ENCODE peak calls at places on chromosomes 5 and 9, in nine cellular contexts. E is GDM1; U is iPS-NIHi11; Q is kidney glomerular epithelial cell; N is activated gamma-delta T cell treated with Interleukin-2 at 50 U/mL for 16 hours; Y is stimulated activated CD8-positive, alpha-beta memory T cell treated with anti-CD3 and anti-CD28 coated beads, Interleukin-7, amount 100 ng/mL, for 4 hours; X is NCI-H460; V is naive thymus-derived CD8-positive, alpha-beta T cell; L is A673. O is an unnamed sample.

GRCh38 chr5:127601111-127601510 is 47.8 kb upstream of the CTXN3 start:
- DNase-seq in E (no peak), U (no peak), Q (no peak), N (no peak), Y (no peak), X (no peak), V (no peak), L (no peak), O (no peak)

GRCh38 chr5:150640311-150641005 is at the start of gene SYNPO:
- DNase-seq in E (no peak), U (no peak), Q (peak), N (no peak), Y (no peak), X (peak), V (no peak), L (peak), O (no peak)

GRCh38 chr9:129139233-129139992 is 28.2 kb downstream of the PTPA start:
- DNase-seq in E (peak), U (peak), Q (peak), N (peak), Y (peak), X (peak), V (peak), L (peak), O (peak)

GRCh38 chr5:14504816-14505215 is 76.8 kb upstream of the OTULINL start:
- DNase-seq in E (no peak), U (no peak), Q (no peak), N (no peak), Y (no peak), X (no peak), V (no peak), L (no peak), O (no peak)

GRCh38 chr5:135031146-135031812 is 2.7 kb downstream of the PITX1 start:
- DNase-seq in E (no peak), U (no peak), Q (no peak), N (no peak), Y (no peak), X (no peak), V (no peak), L (no peak), O (no peak)

GRCh38 chr9:93205045-93205768 is 21.3 kb downstream of the WNK2 start:
- DNase-seq in E (no peak), U (no peak), Q (no peak), N (no peak), Y (no peak), X (no peak), V (no peak), L (no peak), O (no peak)

GRCh38 chr5:180137401-180138213 is 66.0 kb upstream of the RNF130 start:
- DNase-seq in E (no peak), U (no peak), Q (no peak), N (no peak), Y (no peak), X (no peak), V (no peak), L (no peak), O (no peak)

GRCh38 chr5:128736567-128736966 is 198.5 kb upstream of the FBN2 start:
- DNase-seq in E (no peak), U (peak), Q (no peak), N (no peak), Y (no peak), X (peak), V (no peak), L (no peak), O (no peak)

GRCh38 chr5:158594595-158595242 is 505.0 kb downstream of the EBF1 start:
- DNase-seq in E (no peak), U (no peak), Q (no peak), N (no peak), Y (no peak), X (no peak), V (no peak), L (peak), O (no peak)

GRCh38 chr5:124665035-124665434 is 81.4 kb downstream of the ZNF608 start:
- DNase-seq in E (no peak), U (no peak), Q (no peak), N (no peak), Y (no peak), X (no peak), V (no peak), L (no peak), O (no peak)

GRCh38 chr5:3121813-3122212 is 370.3 kb upstream of the IRX2 start:
- DNase-seq in E (no peak), U (no peak), Q (no peak), N (no peak), Y (no peak), X (no peak), V (no peak), L (no peak), O (no peak)

GRCh38 chr5:96120120-96120519 is 158.5 kb upstream of the ELL2 start:
- DNase-seq in E (no peak), U (no peak), Q (no peak), N (no peak), Y (no peak), X (no peak), V (no peak), L (no peak), O (no peak)

GRCh38 chr9:35656841-35657326 is 935 bp downstream of the RMRP start:
- DNase-seq in E (no peak), U (no peak), Q (no peak), N (no peak), Y (no peak), X (no peak), V (peak), L (no peak), O (no peak)

GRCh38 chr9:6902423-6902822 is 144.7 kb downstream of the KDM4C start:
- DNase-seq in E (no peak), U (no peak), Q (no peak), N (no peak), Y (no peak), X (no peak), V (no peak), L (peak), O (no peak)

GRCh38 chr5:167284491-167284890 is 1007.0 kb upstream of the WWC1 start:
- DNase-seq in E (no peak), U (no peak), Q (peak), N (no peak), Y (no peak), X (no peak), V (no peak), L (no peak), O (no peak)

GRCh38 chr9:137049544-137050449 is 3.8 kb upstream of the NPDC1 start:
- DNase-seq in E (peak), U (peak), Q (no peak), N (peak), Y (no peak), X (peak), V (no peak), L (peak), O (no peak)

GRCh38 chr9:104027295-104027694 is 66.8 kb upstream of the SMC2 start:
- DNase-seq in E (no peak), U (no peak), Q (no peak), N (no peak), Y (no peak), X (no peak), V (no peak), L (no peak), O (peak)

GRCh38 chr5:179186092-179186419 is 125.9 kb downstream of the ZNF354C start:
- DNase-seq in E (no peak), U (no peak), Q (no peak), N (no peak), Y (no peak), X (no peak), V (no peak), L (no peak), O (no peak)

GRCh38 chr5:17224858-17225436 is 7.5 kb downstream of the BASP1 start:
- DNase-seq in E (no peak), U (no peak), Q (no peak), N (no peak), Y (no peak), X (no peak), V (no peak), L (no peak), O (peak)

GRCh38 chr5:140322751-140323731 is 20.1 kb upstream of the PFDN1 start:
- DNase-seq in E (no peak), U (no peak), Q (peak), N (no peak), Y (no peak), X (no peak), V (no peak), L (no peak), O (no peak)

GRCh38 chr9:32264171-32264862 is 120.1 kb upstream of the ACO1 start:
- DNase-seq in E (no peak), U (peak), Q (peak), N (no peak), Y (no peak), X (no peak), V (no peak), L (peak), O (no peak)

GRCh38 chr5:139403787-139404483 is at the start of gene SPATA24:
- DNase-seq in E (peak), U (peak), Q (peak), N (peak), Y (peak), X (peak), V (peak), L (peak), O (peak)

GRCh38 chr5:51377151-51378060 is 5.8 kb upstream of the ISL1 start:
- DNase-seq in E (no peak), U (no peak), Q (no peak), N (no peak), Y (no peak), X (no peak), V (no peak), L (no peak), O (no peak)

GRCh38 chr5:176817864-176818377 is 7.6 kb downstream of the UNC5A start:
- DNase-seq in E (no peak), U (peak), Q (no peak), N (no peak), Y (no peak), X (peak), V (no peak), L (peak), O (no peak)

GRCh38 chr9:84939766-84940165 is 270.2 kb downstream of the NTRK2 start:
- DNase-seq in E (no peak), U (no peak), Q (no peak), N (no peak), Y (no peak), X (no peak), V (no peak), L (no peak), O (no peak)

GRCh38 chr5:90983148-90983547 is 400.0 kb downstream of the ARRDC3 start:
- DNase-seq in E (no peak), U (no peak), Q (peak), N (no peak), Y (no peak), X (no peak), V (no peak), L (no peak), O (no peak)

GRCh38 chr5:136075339-136075885 is 46.6 kb downstream of the TGFBI start:
- DNase-seq in E (no peak), U (no peak), Q (no peak), N (no peak), Y (no peak), X (no peak), V (no peak), L (no peak), O (no peak)

GRCh38 chr9:135343136-135343535 is 136.4 kb upstream of the PPP1R26 start:
- DNase-seq in E (no peak), U (no peak), Q (no peak), N (no peak), Y (no peak), X (no peak), V (no peak), L (no peak), O (no peak)

GRCh38 chr9:105690742-105691141 is 3.6 kb upstream of the TMEM38B start:
- DNase-seq in E (no peak), U (no peak), Q (no peak), N (no peak), Y (no peak), X (no peak), V (no peak), L (no peak), O (no peak)

GRCh38 chr9:125601986-125602385 is 105.0 kb downstream of the MAPKAP1 start:
- DNase-seq in E (no peak), U (no peak), Q (peak), N (no peak), Y (no peak), X (no peak), V (no peak), L (no peak), O (no peak)

GRCh38 chr5:13746026-13746425 is 198.5 kb downstream of the DNAH5 start:
- DNase-seq in E (no peak), U (no peak), Q (no peak), N (no peak), Y (no peak), X (no peak), V (no peak), L (no peak), O (no peak)

GRCh38 chr5:55463613-55464012 is 71.2 kb downstream of the PLPP1 start:
- DNase-seq in E (no peak), U (no peak), Q (no peak), N (no peak), Y (no peak), X (no peak), V (no peak), L (no peak), O (no peak)

GRCh38 chr9:2406252-2406651 is 215.3 kb upstream of the VLDLR start:
- DNase-seq in E (no peak), U (no peak), Q (no peak), N (no peak), Y (no peak), X (no peak), V (no peak), L (no peak), O (no peak)

GRCh38 chr9:132582276-132582785 is at the start of gene BARHL1:
- DNase-seq in E (no peak), U (no peak), Q (no peak), N (no peak), Y (no peak), X (no peak), V (no peak), L (no peak), O (no peak)